ENCODE peak calls at places on chromosomes 2 and 18, in eight cellular contexts. P, E, B, F, Z, A, N and U are unnamed samples.

GRCh38 chr18:2642771-2643170 is 12.8 kb upstream of the SMCHD1 start:
- DNase-seq in P (no peak), F (no peak), N (no peak), E (no peak), A (no peak), Z (no peak), B (no peak), U (no peak)

GRCh38 chr2:6723865-6724571 is 141.7 kb downstream of the CMPK2 start:
- DNase-seq in B (no peak), E (no peak), A (no peak), P (no peak), F (no peak), N (no peak), Z (no peak), U (no peak)

GRCh38 chr2:73013941-73014340 is 57.6 kb downstream of the SFXN5 start:
- DNase-seq in B (peak; percentile 71), P (peak; percentile 41), N (no peak), E (no peak), A (no peak), F (no peak), Z (no peak), U (no peak)

GRCh38 chr2:164456599-164456998 is 164.7 kb downstream of the GRB14 start:
- DNase-seq in E (no peak), P (no peak), B (no peak), N (peak; percentile 22), Z (no peak), F (no peak), A (no peak), U (no peak)

GRCh38 chr2:128414946-128415767 is 96.5 kb upstream of the HS6ST1 start:
- DNase-seq in Z (no peak), A (no peak), N (no peak), B (no peak), E (no peak), P (no peak), F (no peak), U (no peak)

GRCh38 chr2:158047156-158047611 is 54.5 kb upstream of the UPP2 start:
- DNase-seq in Z (no peak), F (no peak), B (no peak), P (no peak), A (no peak), E (no peak), N (no peak), U (no peak)

GRCh38 chr2:200622106-200622505 is 36.3 kb downstream of the AOX1 start:
- DNase-seq in P (peak; percentile 15), B (no peak), N (no peak), F (no peak), Z (no peak), E (no peak), A (no peak), U (no peak)

GRCh38 chr18:79400591-79401381 is 5.1 kb downstream of the NFATC1 start:
- DNase-seq in P (peak; percentile 43), F (no peak), B (no peak), E (no peak), Z (peak; percentile 38), A (peak; percentile 42), N (no peak), U (no peak)

GRCh38 chr2:197107291-197108269 is 181.1 kb upstream of the PGAP1 start:
- DNase-seq in N (no peak), Z (no peak), E (no peak), B (peak; percentile 15), F (peak; percentile 40), A (no peak), P (peak; percentile 54), U (no peak)

GRCh38 chr18:67265464-67266245 is 250.9 kb downstream of the DSEL start:
- DNase-seq in N (peak; percentile 6), F (no peak), P (peak; percentile 83), Z (no peak), B (peak; percentile 86), A (no peak), E (no peak), U (no peak)

GRCh38 chr2:217939220-217939619 is 63.6 kb downstream of the TNS1 start:
- DNase-seq in A (no peak), Z (no peak), E (no peak), N (no peak), P (no peak), F (no peak), B (no peak), U (no peak)

GRCh38 chr2:148666555-148666954 is 22.0 kb downstream of the EPC2 start:
- DNase-seq in Z (no peak), P (no peak), E (no peak), A (no peak), F (no peak), B (no peak), N (no peak), U (no peak)

GRCh38 chr18:7417742-7418141 is 149.4 kb upstream of the PTPRM start:
- DNase-seq in P (peak; percentile 57), N (peak; percentile 24), F (no peak), B (peak; percentile 91), E (no peak), Z (no peak), A (no peak), U (no peak)

GRCh38 chr2:119788751-119789150 is 29.0 kb downstream of the PTPN4 start:
- DNase-seq in P (no peak), F (no peak), B (no peak), Z (no peak), N (no peak), A (no peak), E (no peak), U (no peak)

GRCh38 chr18:75107196-75107930 is 101.6 kb downstream of the PTGR3 start:
- DNase-seq in A (no peak), B (no peak), E (no peak), N (no peak), Z (no peak), P (no peak), F (no peak), U (no peak)

GRCh38 chr18:38648184-38648583 is 1082.6 kb upstream of the CELF4 start:
- DNase-seq in F (no peak), P (no peak), N (no peak), B (no peak), E (no peak), Z (no peak), A (no peak), U (no peak)

GRCh38 chr2:112493858-112494648 is 12.1 kb downstream of the TTL start:
- DNase-seq in F (no peak), N (peak; percentile 66), Z (no peak), A (no peak), P (peak; percentile 92), E (no peak), B (peak; percentile 86), U (no peak)

GRCh38 chr2:187148059-187148714 is 299.2 kb upstream of the ZSWIM2 start:
- DNase-seq in A (no peak), N (no peak), P (no peak), F (no peak), Z (no peak), E (no peak), B (no peak), U (no peak)

GRCh38 chr18:32767400-32767799 is 5.4 kb downstream of the KLHL14 start:
- DNase-seq in F (no peak), Z (no peak), B (no peak), A (no peak), N (no peak), P (no peak), E (no peak), U (no peak)

GRCh38 chr18:22223263-22223960 is 54.0 kb downstream of the GATA6 start:
- DNase-seq in F (peak; percentile 36), N (peak; percentile 94), P (peak; percentile 99), B (peak; percentile 98), A (no peak), Z (no peak), E (peak; percentile 69), U (no peak)

DNA sequence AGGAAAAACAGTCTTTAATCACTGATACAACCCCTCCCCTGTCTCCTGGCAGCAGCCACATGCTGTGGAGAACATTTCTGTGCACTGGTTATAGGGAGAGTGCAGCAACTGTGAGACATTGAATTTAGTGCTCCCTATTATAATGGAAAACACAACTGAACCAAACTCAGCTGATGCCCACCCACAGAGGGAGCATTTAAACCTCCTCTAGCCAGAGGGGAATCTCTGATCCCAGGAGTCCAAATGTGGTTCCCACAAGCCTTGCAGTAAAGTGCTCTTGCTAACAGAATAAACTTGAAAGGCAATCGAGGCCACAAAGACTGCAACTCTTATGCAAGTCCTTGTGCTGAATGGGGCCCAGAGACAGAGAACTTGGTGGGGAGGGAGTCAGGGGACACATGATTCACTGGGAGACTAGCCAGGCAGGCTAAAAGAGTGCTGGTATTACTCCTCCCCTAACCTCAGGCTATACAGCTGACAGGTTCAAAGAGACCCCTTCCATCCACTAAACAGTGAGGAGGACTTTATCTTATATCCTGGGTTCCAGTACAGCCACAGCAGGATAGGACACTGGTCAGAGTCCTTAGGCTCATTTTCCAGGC is 638.8 kb upstream of the VRK2 start:
- DNase-seq in P (no peak), E (no peak), F (peak; percentile 36), Z (no peak), B (no peak), N (no peak), A (peak; percentile 18), U (no peak)
- TF ChIP-seq EZH2phosphoT487 in P (no peak), E (no peak), F (no peak), Z (no peak), B (no peak), N (no peak), A (no peak), U (no peak)

DNA sequence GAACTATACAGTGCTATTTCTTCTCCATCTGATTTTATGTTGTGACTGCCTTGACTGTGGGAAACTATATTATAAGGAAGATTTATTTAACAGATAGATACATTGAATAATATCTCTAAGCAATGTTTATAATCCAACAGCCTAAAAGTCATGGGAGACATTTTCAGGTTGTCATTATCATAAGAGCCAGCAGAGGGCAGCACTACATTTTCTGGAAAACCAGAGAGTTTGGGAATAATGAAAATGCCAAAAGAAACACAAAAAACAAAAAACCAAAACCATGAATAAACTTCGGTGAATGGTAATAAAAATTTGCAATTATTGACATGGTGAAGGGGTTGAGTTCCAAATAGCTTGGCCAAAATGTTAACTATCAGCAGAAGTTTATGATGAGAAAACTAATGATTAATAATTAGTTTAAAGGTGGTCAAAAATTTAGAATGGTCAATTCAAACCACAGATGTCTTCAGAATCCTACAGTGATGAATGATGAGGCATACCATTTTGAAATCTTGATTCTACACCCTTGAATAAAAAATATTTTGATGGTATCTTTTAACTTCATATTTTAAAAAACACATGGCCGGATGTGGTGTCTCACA is 4.7 kb downstream of the EEF1B2 start:
- DNase-seq in N (peak; percentile 47), P (peak; percentile 52), E (no peak), F (peak; percentile 72), Z (peak; percentile 27), A (peak; percentile 36), B (peak; percentile 71), U (peak; percentile 30)
- TF ChIP-seq EZH2phosphoT487 in N (no peak), P (no peak), E (no peak), F (no peak), Z (no peak), A (no peak), B (no peak), U (no peak)

GRCh38 chr2:44560961-44561360 is 199.2 kb downstream of the CAMKMT start:
- DNase-seq in E (no peak), B (peak; percentile 50), P (peak; percentile 29), N (no peak), A (no peak), Z (no peak), F (no peak), U (no peak)
- TF ChIP-seq EZH2phosphoT487 in E (no peak), B (no peak), P (no peak), N (no peak), A (no peak), Z (no peak), F (no peak), U (no peak)

DNA sequence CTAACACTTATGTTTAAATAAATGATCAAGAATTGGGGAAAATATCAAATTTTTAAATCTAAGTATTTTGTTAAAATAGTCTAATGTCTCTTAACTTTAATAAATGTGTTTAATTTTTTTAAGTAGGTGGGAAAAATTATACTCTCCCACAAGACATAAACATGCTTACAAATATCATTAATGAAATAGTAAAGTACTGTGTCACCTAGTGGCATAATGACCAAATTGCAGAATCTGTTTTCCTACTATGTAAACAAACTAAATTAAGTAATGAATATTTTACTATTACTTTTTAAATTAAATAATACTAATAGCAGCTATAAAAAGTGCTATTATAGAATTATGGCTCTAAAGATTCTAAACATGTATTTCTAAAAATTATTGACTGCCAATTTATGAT is 52.0 kb upstream of the CHAC2 start:
- DNase-seq in F (peak; percentile 26), E (peak; percentile 12), Z (peak; percentile 10), P (peak; percentile 32), A (no peak), N (no peak), B (peak; percentile 49), U (peak; percentile 19)
- TF ChIP-seq EZH2phosphoT487 in F (no peak), E (no peak), Z (no peak), P (no peak), A (no peak), N (no peak), B (no peak), U (no peak)